ENCODE peak calls at places on chromosomes 7 and 10, in seven cellular contexts. V, X, Z, R, K, O and J are unnamed samples.

GRCh38 chr7:5689716-5690115 is 91.7 kb downstream of the RNF216 start:
- DNase-seq in V (no peak), X (no peak), Z (no peak), R (no peak), K (no peak), O (no peak), J (no peak)

GRCh38 chr7:36972140-36972518 is 247.8 kb upstream of the AOAH start:
- DNase-seq in V (no peak), X (no peak), Z (peak), R (no peak), K (no peak), O (peak), J (peak)

GRCh38 chr10:33291053-33291592 is 43.3 kb downstream of the NRP1 start:
- DNase-seq in V (peak), X (no peak), Z (no peak), R (no peak), K (no peak), O (peak), J (peak)

GRCh38 chr10:12579954-12580858 is 230.9 kb downstream of the CAMK1D start:
- DNase-seq in V (no peak), X (no peak), Z (no peak), R (no peak), K (no peak), O (no peak), J (no peak)

GRCh38 chr7:151864081-151864480 is 12.8 kb downstream of the PRKAG2 start:
- DNase-seq in V (no peak), X (no peak), Z (no peak), R (no peak), K (no peak), O (no peak), J (no peak)

GRCh38 chr10:119409906-119410305 is 132.6 kb downstream of the RGS10 start:
- DNase-seq in V (peak), X (no peak), Z (no peak), R (no peak), K (no peak), O (peak), J (peak)

GRCh38 chr10:21518629-21519321 is 6.7 kb downstream of the SKIDA1 start:
- DNase-seq in V (peak), X (peak), Z (no peak), R (no peak), K (no peak), O (no peak), J (peak)

GRCh38 chr7:70805360-70805759 is 326.6 kb upstream of the GALNT17 start:
- DNase-seq in V (no peak), X (no peak), Z (no peak), R (no peak), K (no peak), O (no peak), J (no peak)

GRCh38 chr10:60162631-60163030 is 227.0 kb downstream of the ANK3 start:
- DNase-seq in V (no peak), X (no peak), Z (no peak), R (no peak), K (no peak), O (no peak), J (no peak)

GRCh38 chr10:60169111-60169510 is 220.6 kb downstream of the ANK3 start:
- DNase-seq in V (no peak), X (no peak), Z (no peak), R (no peak), K (no peak), O (no peak), J (no peak)

GRCh38 chr10:60167056-60167455 is 222.6 kb downstream of the ANK3 start:
- DNase-seq in V (no peak), X (no peak), Z (no peak), R (no peak), K (no peak), O (no peak), J (no peak)

DNA sequence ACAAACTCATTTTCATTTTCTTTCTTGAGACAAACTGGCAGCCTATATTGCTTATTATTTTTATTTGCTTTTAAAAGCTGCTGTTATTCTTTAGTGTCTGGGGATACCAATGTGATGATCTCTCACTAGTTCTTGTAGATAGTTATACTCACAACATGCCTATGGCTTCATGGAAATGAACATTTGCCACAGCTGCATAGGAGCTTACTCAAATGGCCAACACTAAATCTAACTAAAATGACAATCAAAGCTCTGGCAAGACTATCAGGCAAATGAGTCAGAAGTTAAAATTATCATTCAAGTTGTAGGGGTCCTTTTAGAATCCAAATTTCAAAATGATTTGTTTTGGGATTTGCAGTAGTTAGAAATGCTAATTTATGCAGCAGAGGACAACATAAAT is 225.9 kb downstream of the ANK3 start:
- DNase-seq in V (no peak), X (no peak), Z (no peak), R (no peak), K (no peak), O (no peak), J (no peak)
- H2BK5ac ChIP-seq in V (no peak), X (no peak), Z (no peak), R (no peak), K (no peak), O (no peak), J (no peak)

DNA sequence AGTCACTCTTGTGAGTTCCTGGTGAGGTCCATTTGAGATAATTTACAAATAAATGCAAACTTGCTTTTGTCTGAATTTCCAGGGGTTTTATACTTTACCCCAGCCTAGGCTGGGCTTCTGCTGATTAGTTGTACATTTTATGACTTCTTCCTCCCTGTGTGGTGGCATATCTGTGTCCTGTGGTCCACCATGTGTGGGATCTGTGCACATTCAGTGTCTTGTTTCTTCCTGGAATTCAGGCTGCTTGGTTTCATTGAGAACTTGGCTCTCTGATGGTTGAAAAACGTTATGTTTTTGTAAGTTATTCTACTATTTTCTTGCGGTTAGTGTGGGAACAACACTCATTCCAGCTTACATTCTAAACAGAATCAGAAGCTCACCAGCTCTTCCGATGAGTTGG is 523.4 kb upstream of the PFKP start:
- DNase-seq in V (no peak), X (no peak), Z (no peak), R (no peak), K (no peak), O (no peak), J (no peak)
- H2BK5ac ChIP-seq in V (no peak), X (no peak), Z (no peak), R (no peak), K (no peak), O (no peak), J (no peak)

GRCh38 chr10:29857843-29858242 is 201.5 kb downstream of the JCAD start:
- DNase-seq in V (no peak), X (no peak), Z (no peak), R (no peak), K (no peak), O (no peak), J (no peak)
- H2BK5ac ChIP-seq in V (no peak), X (no peak), Z (no peak), R (no peak), K (no peak), O (no peak), J (no peak)

GRCh38 chr10:30818854-30819253 is 189.3 kb upstream of the LYZL2 start:
- DNase-seq in V (no peak), X (no peak), Z (no peak), R (no peak), K (no peak), O (no peak), J (no peak)
- H2BK5ac ChIP-seq in V (peak), X (no peak), Z (no peak), R (no peak), K (no peak), O (no peak), J (no peak)

GRCh38 chr10:77609781-77610272 is 27.8 kb downstream of the KCNMA1 start:
- DNase-seq in V (peak), X (no peak), Z (no peak), R (no peak), K (no peak), O (no peak), J (peak)

GRCh38 chr10:77611670-77612069 is 25.9 kb downstream of the KCNMA1 start:
- DNase-seq in V (no peak), X (no peak), Z (no peak), R (no peak), K (no peak), O (no peak), J (no peak)

GRCh38 chr10:77616766-77617165 is 20.8 kb downstream of the KCNMA1 start:
- DNase-seq in V (no peak), X (no peak), Z (no peak), R (no peak), K (no peak), O (no peak), J (no peak)

GRCh38 chr10:77614778-77615625 is 22.6 kb downstream of the KCNMA1 start:
- DNase-seq in V (no peak), X (no peak), Z (no peak), R (no peak), K (no peak), O (peak), J (no peak)

GRCh38 chr10:77613476-77614130 is 24.0 kb downstream of the KCNMA1 start:
- DNase-seq in V (no peak), X (no peak), Z (no peak), R (no peak), K (no peak), O (no peak), J (peak)
- H2BK5ac ChIP-seq in V (no peak), X (no peak), Z (no peak), R (no peak), K (no peak), O (no peak), J (no peak)

GRCh38 chr10:7752251-7752650 is 35.5 kb downstream of the KIN start:
- DNase-seq in V (no peak), X (no peak), Z (no peak), R (no peak), K (no peak), O (no peak), J (no peak)

GRCh38 chr10:7755103-7755502 is 32.7 kb downstream of the KIN start:
- DNase-seq in V (no peak), X (no peak), Z (no peak), R (no peak), K (no peak), O (no peak), J (no peak)

DNA sequence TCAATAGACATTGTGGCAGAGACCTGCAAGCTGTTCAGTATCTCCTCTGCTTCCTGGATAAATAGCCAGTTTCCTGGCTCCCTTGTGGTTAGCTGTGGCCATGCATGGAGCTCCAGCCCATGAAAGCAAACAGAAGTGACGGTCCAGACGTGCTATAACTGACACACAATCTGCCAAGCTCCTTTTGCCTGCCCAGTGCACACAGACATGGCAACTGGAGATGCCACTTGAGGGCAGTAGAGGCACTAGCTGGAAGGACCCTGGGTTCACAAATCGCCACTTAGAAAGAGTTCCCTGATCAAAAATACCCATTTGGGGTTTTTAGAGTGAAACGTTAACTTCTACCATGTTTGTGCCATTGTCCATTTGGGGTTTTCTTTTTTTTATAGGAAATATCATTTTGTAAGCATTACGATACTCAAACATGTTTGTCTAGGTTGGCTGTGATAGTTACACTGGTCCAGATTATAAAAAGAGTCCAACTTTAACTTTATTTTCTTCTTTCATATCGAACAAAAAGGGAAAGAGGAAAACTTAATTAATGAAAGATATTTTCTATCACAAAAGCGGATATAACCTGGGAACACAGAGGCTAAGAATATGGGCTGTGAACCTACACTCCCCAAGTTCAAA is 31.3 kb downstream of the KIN start:
- DNase-seq in V (peak), X (peak), Z (no peak), R (no peak), K (peak), O (peak), J (peak)
- H2BK5ac ChIP-seq in V (no peak), X (no peak), Z (no peak), R (no peak), K (no peak), O (no peak), J (no peak)

DNA sequence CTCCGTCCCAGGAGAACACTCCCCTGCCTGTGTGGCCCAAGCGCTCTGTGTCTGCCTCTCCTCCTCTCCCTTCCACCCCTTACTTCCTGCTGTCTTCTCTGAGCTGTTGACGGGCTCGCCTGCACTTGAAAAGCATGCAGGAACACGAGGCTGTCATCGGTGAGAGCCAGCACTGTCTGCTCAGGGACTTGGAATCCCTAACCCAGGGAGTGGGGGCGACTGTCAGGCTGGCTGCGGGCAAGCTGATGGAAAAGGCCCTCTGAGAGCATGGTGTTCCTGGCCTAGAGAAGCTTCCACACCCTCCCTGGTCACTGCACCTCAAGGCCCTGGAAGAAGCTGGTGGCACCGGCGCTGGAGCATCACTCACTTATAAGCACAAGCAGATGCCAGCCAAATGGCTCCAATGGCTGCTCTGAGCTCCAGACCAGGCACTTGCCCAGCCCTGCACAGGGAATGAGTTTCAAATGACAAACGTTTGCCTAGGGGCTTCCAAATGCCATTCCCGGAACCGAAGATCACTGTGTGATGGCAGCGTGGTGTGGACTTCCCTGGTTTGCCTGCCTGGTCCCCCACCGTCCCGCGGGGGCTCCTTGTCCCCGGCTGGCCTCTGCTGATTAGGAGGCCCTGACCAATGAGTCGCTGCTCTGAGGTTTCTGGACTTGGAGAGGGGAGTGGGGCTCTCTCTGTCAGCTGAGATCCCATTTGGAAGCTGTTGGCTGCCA is 56.7 kb upstream of the EBF3 start:
- DNase-seq in V (no peak), X (no peak), Z (no peak), R (no peak), K (peak), O (no peak), J (no peak)
- H2BK5ac ChIP-seq in V (peak), X (no peak), Z (no peak), R (no peak), K (no peak), O (no peak), J (no peak)